ENCODE peak calls at places on chromosomes 6 and 20, in seven cellular contexts. One of them, this sample, is unnamed.

GRCh38 chr6:1641391-1641790 is 31.7 kb downstream of the FOXC1 start:
- DNase-seq in naive thymus-derived CD4-positive, alpha-beta T cell: no peak
- DNase-seq in iPS DF 6.9: no peak
- DNase-seq in heart left ventricle: no peak
- DNase-seq in SJCRH30: no peak
- DNase-seq in stomach: peak; percentile 87
- DNase-seq in tibial nerve: no peak
- DNase-seq in this sample: no peak

GRCh38 chr20:59850018-59850641 is 83.3 kb downstream of the SYCP2 start:
- DNase-seq in SJCRH30: peak; percentile 73
- DNase-seq in iPS DF 6.9: peak; percentile 2
- DNase-seq in naive thymus-derived CD4-positive, alpha-beta T cell: peak; percentile 2
- DNase-seq in tibial nerve: no peak
- DNase-seq in stomach: no peak
- DNase-seq in heart left ventricle: no peak
- DNase-seq in this sample: no peak

GRCh38 chr20:4545526-4545925 is 176.2 kb upstream of the PRND start:
- DNase-seq in iPS DF 6.9: no peak
- DNase-seq in tibial nerve: no peak
- DNase-seq in stomach: no peak
- DNase-seq in heart left ventricle: no peak
- DNase-seq in SJCRH30: no peak
- DNase-seq in naive thymus-derived CD4-positive, alpha-beta T cell: no peak
- DNase-seq in this sample: no peak

GRCh38 chr6:111591370-111591900 is 14.2 kb downstream of the TRAF3IP2 start:
- DNase-seq in tibial nerve: peak; percentile 95
- DNase-seq in SJCRH30: peak; percentile 79
- DNase-seq in iPS DF 6.9: no peak
- DNase-seq in heart left ventricle: peak; percentile 80
- DNase-seq in naive thymus-derived CD4-positive, alpha-beta T cell: no peak
- DNase-seq in stomach: peak; percentile 88
- DNase-seq in this sample: peak; percentile 70

GRCh38 chr6:128305976-128306375 is 214.4 kb downstream of the PTPRK start:
- DNase-seq in naive thymus-derived CD4-positive, alpha-beta T cell: no peak
- DNase-seq in iPS DF 6.9: no peak
- DNase-seq in heart left ventricle: no peak
- DNase-seq in stomach: no peak
- DNase-seq in tibial nerve: no peak
- DNase-seq in SJCRH30: peak; percentile 28
- DNase-seq in this sample: no peak

GRCh38 chr20:17680128-17680835 is 1.8 kb downstream of the RRBP1 start:
- DNase-seq in SJCRH30: peak; percentile 45
- DNase-seq in naive thymus-derived CD4-positive, alpha-beta T cell: no peak
- DNase-seq in stomach: peak; percentile 74
- DNase-seq in heart left ventricle: peak; percentile 67
- DNase-seq in iPS DF 6.9: no peak
- DNase-seq in tibial nerve: peak; percentile 69
- DNase-seq in this sample: peak; percentile 43

GRCh38 chr20:50313223-50313820 is 122.7 kb downstream of the CEBPB start:
- DNase-seq in heart left ventricle: no peak
- DNase-seq in stomach: no peak
- DNase-seq in SJCRH30: peak; percentile 70
- DNase-seq in tibial nerve: no peak
- DNase-seq in iPS DF 6.9: no peak
- DNase-seq in naive thymus-derived CD4-positive, alpha-beta T cell: no peak
- DNase-seq in this sample: no peak

GRCh38 chr20:7650081-7650480 is 290.2 kb downstream of the HAO1 start:
- DNase-seq in stomach: no peak
- DNase-seq in iPS DF 6.9: no peak
- DNase-seq in SJCRH30: no peak
- DNase-seq in tibial nerve: no peak
- DNase-seq in naive thymus-derived CD4-positive, alpha-beta T cell: no peak
- DNase-seq in heart left ventricle: no peak
- DNase-seq in this sample: no peak

GRCh38 chr6:73144516-73144915 is 80.8 kb downstream of the KHDC1L start:
- DNase-seq in tibial nerve: no peak
- DNase-seq in iPS DF 6.9: no peak
- DNase-seq in stomach: no peak
- DNase-seq in heart left ventricle: no peak
- DNase-seq in SJCRH30: no peak
- DNase-seq in naive thymus-derived CD4-positive, alpha-beta T cell: no peak
- DNase-seq in this sample: no peak

GRCh38 chr6:137000825-137001224 is 43.9 kb downstream of the IL20RA start:
- DNase-seq in heart left ventricle: no peak
- DNase-seq in naive thymus-derived CD4-positive, alpha-beta T cell: no peak
- DNase-seq in iPS DF 6.9: no peak
- DNase-seq in stomach: no peak
- DNase-seq in SJCRH30: no peak
- DNase-seq in tibial nerve: no peak
- DNase-seq in this sample: no peak

GRCh38 chr6:132814716-132815570 is 574 bp downstream of the RPS12 start:
- DNase-seq in tibial nerve: no peak
- DNase-seq in SJCRH30: peak; percentile 27
- DNase-seq in iPS DF 6.9: no peak
- DNase-seq in heart left ventricle: no peak
- DNase-seq in naive thymus-derived CD4-positive, alpha-beta T cell: no peak
- DNase-seq in stomach: no peak
- DNase-seq in this sample: no peak

GRCh38 chr20:19944772-19945459 is 72.2 kb upstream of the NAA20 start:
- DNase-seq in heart left ventricle: no peak
- DNase-seq in tibial nerve: no peak
- DNase-seq in iPS DF 6.9: no peak
- DNase-seq in naive thymus-derived CD4-positive, alpha-beta T cell: no peak
- DNase-seq in stomach: no peak
- DNase-seq in SJCRH30: no peak
- DNase-seq in this sample: no peak

GRCh38 chr6:157137501-157137900 is 185.8 kb downstream of the TMEM242 start:
- DNase-seq in naive thymus-derived CD4-positive, alpha-beta T cell: no peak
- DNase-seq in tibial nerve: no peak
- DNase-seq in iPS DF 6.9: no peak
- DNase-seq in heart left ventricle: no peak
- DNase-seq in SJCRH30: no peak
- DNase-seq in stomach: no peak
- DNase-seq in this sample: no peak

GRCh38 chr6:26401389-26401986 is 587 bp upstream of the BTN3A1 start:
- DNase-seq in tibial nerve: no peak
- DNase-seq in iPS DF 6.9: no peak
- DNase-seq in naive thymus-derived CD4-positive, alpha-beta T cell: peak; percentile 6
- DNase-seq in stomach: no peak
- DNase-seq in heart left ventricle: no peak
- DNase-seq in SJCRH30: no peak
- DNase-seq in this sample: no peak

GRCh38 chr20:45342863-45343444 is 5.3 kb downstream of the SDC4 start:
- DNase-seq in SJCRH30: no peak
- DNase-seq in naive thymus-derived CD4-positive, alpha-beta T cell: no peak
- DNase-seq in stomach: no peak
- DNase-seq in iPS DF 6.9: no peak
- DNase-seq in tibial nerve: no peak
- DNase-seq in heart left ventricle: no peak
- DNase-seq in this sample: no peak

GRCh38 chr6:143936986-143937765 is 70.9 kb downstream of the PLAGL1 start:
- DNase-seq in iPS DF 6.9: no peak
- DNase-seq in stomach: no peak
- DNase-seq in heart left ventricle: no peak
- DNase-seq in naive thymus-derived CD4-positive, alpha-beta T cell: no peak
- DNase-seq in tibial nerve: no peak
- DNase-seq in SJCRH30: no peak
- DNase-seq in this sample: no peak

GRCh38 chr6:26043389-26044139 is 43.7 kb upstream of the HFE start:
- DNase-seq in SJCRH30: no peak
- DNase-seq in tibial nerve: peak; percentile 90
- DNase-seq in heart left ventricle: peak; percentile 76
- DNase-seq in iPS DF 6.9: no peak
- DNase-seq in naive thymus-derived CD4-positive, alpha-beta T cell: peak; percentile 95
- DNase-seq in stomach: peak; percentile 76
- DNase-seq in this sample: peak; percentile 34

GRCh38 chr20:49513531-49513930 is 31.1 kb upstream of the KCNB1 start:
- DNase-seq in iPS DF 6.9: no peak
- DNase-seq in tibial nerve: no peak
- DNase-seq in naive thymus-derived CD4-positive, alpha-beta T cell: no peak
- DNase-seq in heart left ventricle: no peak
- DNase-seq in SJCRH30: no peak
- DNase-seq in stomach: no peak
- DNase-seq in this sample: no peak

GRCh38 chr6:122484760-122485159 is 13.2 kb upstream of the SERINC1 start:
- DNase-seq in naive thymus-derived CD4-positive, alpha-beta T cell: no peak
- DNase-seq in SJCRH30: no peak
- DNase-seq in tibial nerve: no peak
- DNase-seq in stomach: no peak
- DNase-seq in iPS DF 6.9: no peak
- DNase-seq in heart left ventricle: no peak
- DNase-seq in this sample: no peak

GRCh38 chr20:37077009-37077408 is 18.8 kb downstream of the RBL1 start:
- DNase-seq in tibial nerve: no peak
- DNase-seq in naive thymus-derived CD4-positive, alpha-beta T cell: no peak
- DNase-seq in SJCRH30: no peak
- DNase-seq in stomach: no peak
- DNase-seq in iPS DF 6.9: no peak
- DNase-seq in heart left ventricle: no peak
- DNase-seq in this sample: no peak

GRCh38 chr6:119449253-119450156 is 99.9 kb upstream of the MAN1A1 start:
- DNase-seq in naive thymus-derived CD4-positive, alpha-beta T cell: no peak
- DNase-seq in tibial nerve: no peak
- DNase-seq in stomach: no peak
- DNase-seq in SJCRH30: no peak
- DNase-seq in iPS DF 6.9: no peak
- DNase-seq in heart left ventricle: no peak
- DNase-seq in this sample: no peak

GRCh38 chr6:167079853-167080297 is 43.0 kb upstream of the CCR6 start:
- DNase-seq in stomach: no peak
- DNase-seq in tibial nerve: no peak
- DNase-seq in SJCRH30: no peak
- DNase-seq in iPS DF 6.9: no peak
- DNase-seq in naive thymus-derived CD4-positive, alpha-beta T cell: no peak
- DNase-seq in heart left ventricle: no peak
- DNase-seq in this sample: no peak

GRCh38 chr6:150723056-150723658 is 123.5 kb downstream of the PLEKHG1 start:
- DNase-seq in naive thymus-derived CD4-positive, alpha-beta T cell: no peak
- DNase-seq in stomach: no peak
- DNase-seq in heart left ventricle: no peak
- DNase-seq in SJCRH30: no peak
- DNase-seq in iPS DF 6.9: no peak
- DNase-seq in tibial nerve: no peak
- DNase-seq in this sample: no peak

DNA sequence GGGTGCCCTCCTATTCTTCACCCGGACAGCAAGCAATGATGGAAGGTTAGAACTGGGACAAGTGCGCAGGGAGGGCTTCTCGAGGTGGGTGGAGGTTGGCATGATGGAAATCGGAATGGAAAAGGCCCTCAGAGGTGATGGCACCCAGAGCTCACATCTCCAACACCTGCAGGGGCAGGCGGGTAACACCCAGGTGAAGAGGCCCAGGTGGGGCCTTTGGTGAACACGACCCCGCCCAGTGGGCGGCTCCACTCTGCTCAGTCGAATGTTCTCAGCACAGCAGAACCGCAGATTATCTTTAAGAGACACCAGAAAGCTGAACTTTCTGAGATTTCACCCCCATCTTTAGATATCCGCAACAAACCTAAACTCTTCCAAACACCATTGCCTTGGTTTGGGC is 45.1 kb downstream of the BPIFB1 start:
- DNase-seq in tibial nerve: no peak
- DNase-seq in heart left ventricle: no peak
- DNase-seq in stomach: no peak
- DNase-seq in SJCRH30: no peak
- DNase-seq in iPS DF 6.9: no peak
- DNase-seq in naive thymus-derived CD4-positive, alpha-beta T cell: no peak
- DNase-seq in this sample: no peak
- H3K27me3 ChIP-seq in tibial nerve: peaks cover 4% of the 10 kb centered on the region
- H3K27me3 ChIP-seq in heart left ventricle: peaks cover 30% of the 10 kb centered on the region
- H3K27me3 ChIP-seq in stomach: peaks cover 2% of the 10 kb centered on the region
- H3K27me3 ChIP-seq in SJCRH30: peaks cover 66% of the 10 kb centered on the region
- H3K27me3 ChIP-seq in iPS DF 6.9: no peaks in the 10 kb centered on the region
- H3K27me3 ChIP-seq in naive thymus-derived CD4-positive, alpha-beta T cell: no peaks in the 10 kb centered on the region
- H3K27me3 ChIP-seq in this sample: peaks cover 94% of the 10 kb centered on the region

DNA sequence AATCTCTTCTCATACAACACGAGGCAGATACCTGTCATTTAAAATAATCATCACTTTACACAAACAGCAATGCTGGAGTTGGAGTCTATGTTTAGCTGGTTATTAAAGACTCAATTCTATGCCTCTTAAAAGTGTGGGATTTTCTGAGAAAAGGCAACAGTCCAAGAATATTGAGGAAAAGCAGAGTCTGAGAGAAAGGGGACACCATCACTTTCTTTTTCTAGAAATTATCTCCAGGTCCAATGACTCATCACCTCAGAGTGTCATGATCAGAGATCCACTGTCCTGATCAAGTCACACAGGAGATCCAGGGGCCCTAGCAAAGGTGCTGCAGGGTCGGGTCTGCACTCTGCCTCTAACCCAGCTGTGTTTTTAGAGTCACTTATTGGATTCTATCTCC is 8.0 kb downstream of the CYP24A1 start:
- DNase-seq in tibial nerve: no peak
- DNase-seq in naive thymus-derived CD4-positive, alpha-beta T cell: no peak
- DNase-seq in stomach: no peak
- DNase-seq in heart left ventricle: no peak
- DNase-seq in SJCRH30: no peak
- DNase-seq in iPS DF 6.9: no peak
- DNase-seq in this sample: no peak
- H3K27me3 ChIP-seq in tibial nerve: peaks cover 35% of the 10 kb centered on the region
- H3K27me3 ChIP-seq in naive thymus-derived CD4-positive, alpha-beta T cell: no peaks in the 10 kb centered on the region
- H3K27me3 ChIP-seq in stomach: peaks cover 18% of the 10 kb centered on the region
- H3K27me3 ChIP-seq in heart left ventricle: peaks cover 69% of the 10 kb centered on the region
- H3K27me3 ChIP-seq in SJCRH30: peaks cover 60% of the 10 kb centered on the region
- H3K27me3 ChIP-seq in iPS DF 6.9: peaks cover under 1% of the 10 kb centered on the region
- H3K27me3 ChIP-seq in this sample: peaks cover 92% of the 10 kb centered on the region

GRCh38 chr6:104954091-104954797 is 2.7 kb upstream of the LIN28B start:
- DNase-seq in heart left ventricle: no peak
- DNase-seq in iPS DF 6.9: no peak
- DNase-seq in naive thymus-derived CD4-positive, alpha-beta T cell: no peak
- DNase-seq in stomach: no peak
- DNase-seq in tibial nerve: no peak
- DNase-seq in SJCRH30: no peak
- DNase-seq in this sample: no peak
- H3K27me3 ChIP-seq in heart left ventricle: peaks cover 98% of the 10 kb centered on the region
- H3K27me3 ChIP-seq in iPS DF 6.9: no peaks in the 10 kb centered on the region
- H3K27me3 ChIP-seq in naive thymus-derived CD4-positive, alpha-beta T cell: peaks cover 19% of the 10 kb centered on the region
- H3K27me3 ChIP-seq in stomach: peaks cover 74% of the 10 kb centered on the region
- H3K27me3 ChIP-seq in tibial nerve: peaks cover 97% of the 10 kb centered on the region
- H3K27me3 ChIP-seq in SJCRH30: no peaks in the 10 kb centered on the region
- H3K27me3 ChIP-seq in this sample: peaks cover 100% of the 10 kb centered on the region

DNA sequence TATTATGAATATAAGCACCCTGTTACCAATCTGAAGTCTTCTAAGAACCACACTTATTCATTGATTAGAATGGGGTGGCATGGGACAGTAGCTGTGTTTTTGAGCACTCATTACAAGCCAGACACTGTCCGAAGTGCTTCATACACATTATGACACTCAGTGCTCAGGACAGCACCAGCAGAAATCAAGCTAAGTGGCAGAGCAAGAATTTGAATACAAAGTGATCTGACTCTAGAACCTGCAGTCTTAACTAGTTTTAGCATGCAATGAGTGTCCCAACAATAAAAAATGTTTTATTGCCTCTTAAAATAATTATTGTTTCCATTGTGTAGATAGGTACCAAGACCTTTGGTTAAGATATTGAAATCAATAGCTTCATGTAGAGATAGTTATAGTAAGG is 39.1 kb upstream of the GLP1R start:
- DNase-seq in iPS DF 6.9: no peak
- DNase-seq in naive thymus-derived CD4-positive, alpha-beta T cell: no peak
- DNase-seq in heart left ventricle: no peak
- DNase-seq in stomach: no peak
- DNase-seq in tibial nerve: no peak
- DNase-seq in SJCRH30: no peak
- DNase-seq in this sample: no peak
- H3K27me3 ChIP-seq in iPS DF 6.9: no peaks in the 10 kb centered on the region
- H3K27me3 ChIP-seq in naive thymus-derived CD4-positive, alpha-beta T cell: no peaks in the 10 kb centered on the region
- H3K27me3 ChIP-seq in heart left ventricle: peaks cover 10% of the 10 kb centered on the region
- H3K27me3 ChIP-seq in stomach: no peaks in the 10 kb centered on the region
- H3K27me3 ChIP-seq in tibial nerve: no peaks in the 10 kb centered on the region
- H3K27me3 ChIP-seq in SJCRH30: peaks cover 6% of the 10 kb centered on the region
- H3K27me3 ChIP-seq in this sample: peaks cover 17% of the 10 kb centered on the region

This sample was measured in left ventricle myocardium inferior.